ENCODE peak calls at places on chromosomes 3 and 15, in four cellular contexts. R is uterus, K is AG10803, H is cardiac muscle cell. N is an unnamed sample.

GRCh38 chr3:193262707-193263106 is 21.7 kb downstream of the PLAAT1 start:
- DNase-seq in R (no peak), K (no peak), H (peak; percentile 15), N (no peak)

GRCh38 chr3:118943597-118943996 is 91.0 kb downstream of the IGSF11 start:
- DNase-seq in R (no peak), K (no peak), H (peak; percentile 14), N (no peak)

GRCh38 chr3:62242846-62243245 is 130.5 kb downstream of the FEZF2 start:
- DNase-seq in R (no peak), K (no peak), H (no peak), N (no peak)

GRCh38 chr15:81400640-81401236 is 26.7 kb upstream of the TMC3 start:
- DNase-seq in R (no peak), K (peak; percentile 58), H (peak; percentile 48), N (no peak)

GRCh38 chr15:88428805-88429605 is 38.2 kb downstream of the MRPL46 start:
- DNase-seq in R (no peak), K (no peak), H (no peak), N (no peak)

GRCh38 chr15:90219421-90220141 is 14.2 kb downstream of the CIB1 start:
- DNase-seq in R (peak; percentile 47), K (no peak), H (peak; percentile 54), N (no peak)

GRCh38 chr3:21624514-21624913 is 126.5 kb downstream of the ZNF385D start:
- DNase-seq in R (no peak), K (no peak), H (no peak), N (no peak)

GRCh38 chr15:86040360-86041095 is 39.1 kb upstream of the AGBL1 start:
- DNase-seq in R (no peak), K (no peak), H (no peak), N (no peak)

GRCh38 chr3:50978991-50979667 is 304.4 kb downstream of the DOCK3 start:
- DNase-seq in R (no peak), K (no peak), H (no peak), N (no peak)

GRCh38 chr3:127851899-127852298 is 29.6 kb upstream of the MGLL start:
- DNase-seq in R (no peak), K (no peak), H (no peak), N (no peak)

GRCh38 chr15:73965730-73966103 is 26.4 kb downstream of the STOML1 start:
- DNase-seq in R (no peak), K (peak; percentile 54), H (no peak), N (no peak)

GRCh38 chr15:57607570-57608000 is 15.9 kb downstream of the MYZAP start:
- DNase-seq in R (no peak), K (peak; percentile 43), H (no peak), N (peak; percentile 71)

GRCh38 chr3:12797124-12797891 is 828 bp downstream of the CAND2 start:
- DNase-seq in R (peak; percentile 25), K (no peak), H (no peak), N (no peak)
- H3K4me3 ChIP-seq in R (peak overlapping the region; percentile 62), K (peak overlapping the region; percentile 68), H (peak overlapping the region; percentile 64), N (peak overlapping the region; percentile 90)

DNA sequence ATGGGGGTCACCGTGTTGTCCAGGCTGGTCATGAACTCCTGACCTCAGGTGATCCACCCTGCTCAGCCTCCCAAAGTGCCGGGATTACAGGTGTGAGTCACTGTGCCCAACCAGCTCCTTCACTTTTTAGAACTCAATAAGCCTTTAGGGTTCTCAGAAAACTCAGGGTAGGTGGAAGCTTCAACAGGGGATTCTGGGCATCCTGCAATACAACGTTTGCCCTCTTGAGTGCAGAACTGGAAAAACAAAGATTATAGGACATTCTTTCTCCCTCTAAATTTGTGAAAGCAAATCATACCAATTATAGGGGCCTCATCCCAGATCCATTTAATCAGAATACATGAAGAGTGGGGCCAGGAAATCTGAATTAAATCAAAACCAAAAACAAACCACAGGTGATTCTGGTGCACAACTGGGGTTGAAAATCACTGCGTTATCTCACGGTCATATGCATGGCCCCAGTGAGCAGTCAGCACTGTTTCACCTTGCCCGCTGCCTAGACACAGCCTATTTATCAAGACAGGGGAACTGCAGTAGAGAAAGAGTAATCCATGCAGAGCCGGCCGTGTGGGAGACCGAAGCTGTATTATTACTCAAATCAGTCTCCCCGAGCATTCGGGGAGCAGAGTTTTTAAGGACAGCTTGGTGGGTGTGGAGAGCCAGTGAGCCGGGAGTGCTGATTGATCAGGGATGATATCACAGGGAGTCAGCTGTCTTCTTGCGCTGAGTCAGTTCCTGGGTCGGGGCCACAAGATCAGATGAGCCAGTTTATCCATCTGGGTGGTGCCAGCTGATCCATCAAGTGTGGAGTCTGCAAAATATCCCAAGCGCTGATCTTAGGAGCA is 58.4 kb downstream of the TMEM44 start:
- DNase-seq in R (no peak), K (peak; percentile 77), H (no peak), N (no peak)
- TF ChIP-seq CTCF in R (no peak), K (peak; percentile 52), H (peak; percentile 35), N (no peak)

DNA sequence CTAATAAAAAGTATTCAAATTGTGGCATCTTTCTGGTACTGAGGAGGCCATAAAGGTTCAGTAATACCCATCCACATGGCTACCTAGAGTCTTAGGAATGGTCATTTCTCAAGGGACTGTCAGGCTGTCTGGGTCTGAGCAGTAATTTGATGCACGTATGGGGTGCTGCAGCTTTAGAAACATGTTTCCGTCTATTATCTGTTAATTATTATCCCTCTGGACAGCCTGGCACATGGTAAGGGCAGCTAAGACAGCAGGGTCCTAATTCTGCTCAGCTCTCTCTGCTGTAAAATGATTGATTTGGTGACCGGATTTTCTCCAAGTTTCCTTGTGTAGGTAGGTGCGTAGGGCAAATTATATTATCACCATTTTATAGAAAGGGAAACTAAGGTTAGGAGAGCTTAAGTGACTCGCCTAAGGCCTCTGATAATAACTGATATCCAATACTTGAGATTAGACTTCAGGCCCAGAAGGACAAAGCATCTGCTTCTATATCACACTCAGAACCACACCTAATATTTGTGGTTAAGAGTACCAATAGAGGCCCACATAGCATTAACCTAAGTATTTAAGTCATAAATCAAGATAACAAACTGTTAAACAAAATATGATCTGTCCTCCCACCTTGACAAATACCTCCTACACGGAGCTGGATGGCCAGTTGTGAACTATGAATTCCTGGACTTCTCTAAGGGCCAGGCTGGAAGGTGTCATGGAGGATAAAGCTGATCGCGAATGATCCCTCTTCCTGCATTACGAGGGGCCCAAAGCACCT is 2.9 kb upstream of the RAP2B start:
- DNase-seq in R (no peak), K (no peak), H (no peak), N (no peak)
- H3K4me3 ChIP-seq in R (no peak overlapping the region), K (no peak overlapping the region), H (no peak overlapping the region), N (no peak overlapping the region)

GRCh38 chr3:8500966-8501365 is 657 bp upstream of the LMCD1 start:
- DNase-seq in R (no peak), K (no peak), H (no peak), N (no peak)

GRCh38 chr3:8500208-8500961 is 1.2 kb upstream of the LMCD1 start:
- DNase-seq in R (no peak), K (peak; percentile 91), H (peak; percentile 19), N (no peak)

GRCh38 chr3:8499181-8499611 is 2.4 kb upstream of the LMCD1 start:
- DNase-seq in R (no peak), K (no peak), H (no peak), N (no peak)

GRCh38 chr3:8494332-8494731 is 7.3 kb upstream of the LMCD1 start:
- DNase-seq in R (no peak), K (no peak), H (no peak), N (no peak)

GRCh38 chr3:8497582-8497981 is 4.0 kb upstream of the LMCD1 start:
- DNase-seq in R (no peak), K (no peak), H (no peak), N (no peak)
- TF ChIP-seq CTCF in R (no peak), K (no peak), H (no peak), N (no peak)

DNA sequence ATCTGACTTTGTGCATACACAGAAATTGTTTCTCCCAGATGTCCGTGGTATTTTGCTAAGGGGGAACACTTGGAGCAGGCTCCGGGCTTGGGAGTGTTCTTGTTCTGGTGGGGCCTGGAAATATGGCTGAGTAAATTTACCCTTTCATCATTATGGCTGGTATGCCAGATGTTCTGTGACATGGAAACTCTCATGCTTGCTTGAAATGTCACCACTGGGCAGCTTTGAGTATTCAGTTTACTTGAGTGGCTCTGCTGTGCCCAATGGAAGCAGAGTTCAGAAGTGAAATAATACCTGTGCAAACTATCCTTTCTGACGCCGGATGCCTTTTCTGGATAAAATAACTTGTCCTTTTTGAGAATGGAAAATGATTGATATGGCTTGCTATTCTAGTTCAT is 283.6 kb upstream of the TPM1 start:
- DNase-seq in R (no peak), K (no peak), H (no peak), N (peak; percentile 36)
- H3K4me3 ChIP-seq in R (no peak overlapping the region), K (no peak overlapping the region), H (no peak overlapping the region), N (no peak overlapping the region)

DNA sequence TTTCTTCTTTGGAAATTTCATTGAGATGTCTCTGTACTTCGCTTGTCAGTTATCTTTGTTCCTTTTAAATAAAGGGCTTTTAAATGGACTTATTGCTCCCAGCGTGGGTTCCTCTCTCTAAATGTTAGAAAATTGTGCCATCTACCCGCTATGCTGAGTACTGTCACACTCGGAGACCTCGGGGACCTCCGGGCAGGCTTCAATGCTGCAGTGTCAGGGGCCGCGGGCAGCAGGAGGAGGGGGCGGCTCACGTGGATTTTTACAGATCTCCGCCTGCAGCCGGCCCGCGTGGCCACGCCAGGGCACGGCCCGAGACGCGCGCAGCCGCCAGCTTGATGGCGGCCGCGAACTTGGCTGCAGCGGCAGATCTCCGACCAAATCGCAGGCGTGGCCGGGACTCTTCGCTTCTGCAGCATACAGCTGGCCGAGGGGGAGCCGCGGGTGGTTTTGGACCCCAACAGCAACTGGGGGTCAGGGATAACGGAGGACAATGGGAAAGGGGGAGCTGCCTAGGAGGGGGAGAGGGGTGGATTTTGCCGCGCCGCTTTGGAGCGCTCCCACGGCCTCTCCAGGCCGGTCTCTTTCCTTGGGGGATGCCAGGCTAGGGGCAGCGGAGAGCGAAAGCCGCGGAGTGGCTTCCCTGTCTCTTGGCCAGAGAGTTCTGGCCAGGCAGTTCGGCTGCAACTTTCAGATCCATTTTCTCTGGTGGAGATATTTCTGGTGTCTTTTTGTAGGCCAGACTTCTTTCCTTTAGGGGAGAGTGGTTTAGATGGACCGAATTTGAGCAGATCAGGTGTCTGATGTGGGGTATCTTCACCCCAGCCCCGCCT is 15.3 kb downstream of the NR2F2 start:
- DNase-seq in R (peak; percentile 83), K (peak; percentile 81), H (peak; percentile 83), N (peak; percentile 92)
- TF ChIP-seq CTCF in R (peak; percentile 57), K (peak; percentile 64), H (peak; percentile 57), N (no peak)

GRCh38 chr3:49901351-49902339 is 2.0 kb downstream of the MST1R start:
- DNase-seq in R (no peak), K (peak; percentile 54), H (no peak), N (no peak)
- H3K4me3 ChIP-seq in R (no peak overlapping the region), K (no peak overlapping the region), H (no peak overlapping the region), N (no peak overlapping the region)

DNA sequence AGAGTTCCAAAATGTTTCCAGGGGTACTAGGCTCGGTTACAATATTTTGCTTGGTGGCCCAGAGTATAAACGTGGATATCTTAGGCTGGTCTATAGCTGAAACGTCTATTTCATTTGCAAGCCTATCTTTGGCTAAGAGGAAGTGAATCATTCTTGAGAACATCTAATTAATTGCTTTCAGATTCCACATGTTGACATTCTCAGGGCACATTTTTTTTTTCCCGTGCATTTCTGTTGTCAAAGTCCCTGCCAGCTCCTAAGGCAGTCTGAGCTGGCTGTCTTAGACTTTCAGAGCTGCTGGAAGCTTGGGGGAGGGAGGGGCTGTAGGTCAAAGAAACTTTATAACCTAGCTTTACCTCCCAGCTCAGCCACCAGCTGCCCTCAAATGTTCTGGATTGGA is 23.2 kb upstream of the LAMP3 start:
- DNase-seq in R (no peak), K (peak; percentile 86), H (no peak), N (no peak)
- TF ChIP-seq CTCF in R (no peak), K (no peak), H (no peak), N (no peak)

GRCh38 chr15:48334260-48334659 is 3.0 kb downstream of the DUT start:
- DNase-seq in R (no peak), K (no peak), H (no peak), N (no peak)
- H3K4me3 ChIP-seq in R (no peak overlapping the region), K (no peak overlapping the region), H (no peak overlapping the region), N (no peak overlapping the region)